ENCODE peak calls at places on chromosomes 2 and 18, in ten cellular contexts. One of them, this sample, is unnamed.

GRCh38 chr18:8051388-8051787 is 484.3 kb downstream of the PTPRM start:
- DNase-seq in GM04503: no peak
- DNase-seq in HEK293T: no peak
- DNase-seq in suprapubic skin: no peak
- DNase-seq in T-cell: no peak
- DNase-seq in activated CD4-positive, alpha-beta T cell treated with anti-CD3 and anti-CD28 coated beads, Interleukin-2, amount 50 U/mL, for 1 hour: no peak
- DNase-seq in naive thymus-derived CD4-positive, alpha-beta T cell: no peak
- DNase-seq in H9: no peak
- DNase-seq in cardiac fibroblast: peak; percentile 63
- DNase-seq in endothelial cell: no peak
- DNase-seq in this sample: no peak

GRCh38 chr2:174612960-174613359 is 15.4 kb upstream of the WIPF1 start:
- DNase-seq in GM04503: no peak
- DNase-seq in HEK293T: no peak
- DNase-seq in suprapubic skin: no peak
- DNase-seq in T-cell: no peak
- DNase-seq in activated CD4-positive, alpha-beta T cell treated with anti-CD3 and anti-CD28 coated beads, Interleukin-2, amount 50 U/mL, for 1 hour: no peak
- DNase-seq in naive thymus-derived CD4-positive, alpha-beta T cell: no peak
- DNase-seq in H9: no peak
- DNase-seq in cardiac fibroblast: no peak
- DNase-seq in endothelial cell: no peak
- DNase-seq in this sample: no peak

GRCh38 chr2:217045725-217046475 is 186.0 kb upstream of the TNP1 start:
- DNase-seq in GM04503: no peak
- DNase-seq in HEK293T: no peak
- DNase-seq in suprapubic skin: no peak
- DNase-seq in T-cell: no peak
- DNase-seq in activated CD4-positive, alpha-beta T cell treated with anti-CD3 and anti-CD28 coated beads, Interleukin-2, amount 50 U/mL, for 1 hour: no peak
- DNase-seq in naive thymus-derived CD4-positive, alpha-beta T cell: no peak
- DNase-seq in H9: no peak
- DNase-seq in cardiac fibroblast: peak; percentile 21
- DNase-seq in endothelial cell: no peak
- DNase-seq in this sample: no peak

GRCh38 chr2:20625920-20626697 is 24.8 kb downstream of the HS1BP3 start:
- DNase-seq in GM04503: no peak
- DNase-seq in HEK293T: no peak
- DNase-seq in suprapubic skin: peak; percentile 54
- DNase-seq in T-cell: no peak
- DNase-seq in activated CD4-positive, alpha-beta T cell treated with anti-CD3 and anti-CD28 coated beads, Interleukin-2, amount 50 U/mL, for 1 hour: no peak
- DNase-seq in naive thymus-derived CD4-positive, alpha-beta T cell: no peak
- DNase-seq in H9: no peak
- DNase-seq in cardiac fibroblast: no peak
- DNase-seq in endothelial cell: no peak
- DNase-seq in this sample: peak; percentile 33

GRCh38 chr2:19746611-19747309 is 155.0 kb downstream of the TTC32 start:
- DNase-seq in GM04503: no peak
- DNase-seq in HEK293T: peak; percentile 68
- DNase-seq in suprapubic skin: no peak
- DNase-seq in T-cell: no peak
- DNase-seq in activated CD4-positive, alpha-beta T cell treated with anti-CD3 and anti-CD28 coated beads, Interleukin-2, amount 50 U/mL, for 1 hour: peak; percentile 1
- DNase-seq in naive thymus-derived CD4-positive, alpha-beta T cell: no peak
- DNase-seq in H9: peak; percentile 78
- DNase-seq in cardiac fibroblast: peak; percentile 39
- DNase-seq in endothelial cell: peak; percentile 80
- DNase-seq in this sample: peak; percentile 42

GRCh38 chr2:178513876-178514275 is 33.6 kb downstream of the PLEKHA3 start:
- DNase-seq in GM04503: no peak
- DNase-seq in HEK293T: no peak
- DNase-seq in suprapubic skin: no peak
- DNase-seq in T-cell: no peak
- DNase-seq in activated CD4-positive, alpha-beta T cell treated with anti-CD3 and anti-CD28 coated beads, Interleukin-2, amount 50 U/mL, for 1 hour: no peak
- DNase-seq in naive thymus-derived CD4-positive, alpha-beta T cell: no peak
- DNase-seq in H9: no peak
- DNase-seq in cardiac fibroblast: peak; percentile 4
- DNase-seq in endothelial cell: no peak
- DNase-seq in this sample: no peak

GRCh38 chr2:132811148-132811915 is 141.3 kb upstream of the LYPD1 start:
- DNase-seq in GM04503: no peak
- DNase-seq in HEK293T: no peak
- DNase-seq in suprapubic skin: no peak
- DNase-seq in T-cell: no peak
- DNase-seq in activated CD4-positive, alpha-beta T cell treated with anti-CD3 and anti-CD28 coated beads, Interleukin-2, amount 50 U/mL, for 1 hour: no peak
- DNase-seq in naive thymus-derived CD4-positive, alpha-beta T cell: no peak
- DNase-seq in H9: no peak
- DNase-seq in cardiac fibroblast: no peak
- DNase-seq in endothelial cell: no peak
- DNase-seq in this sample: no peak

GRCh38 chr2:123769001-123769400 is 256.1 kb upstream of the CNTNAP5 start:
- DNase-seq in GM04503: no peak
- DNase-seq in HEK293T: no peak
- DNase-seq in suprapubic skin: no peak
- DNase-seq in T-cell: no peak
- DNase-seq in activated CD4-positive, alpha-beta T cell treated with anti-CD3 and anti-CD28 coated beads, Interleukin-2, amount 50 U/mL, for 1 hour: no peak
- DNase-seq in naive thymus-derived CD4-positive, alpha-beta T cell: no peak
- DNase-seq in H9: no peak
- DNase-seq in cardiac fibroblast: no peak
- DNase-seq in endothelial cell: no peak
- DNase-seq in this sample: no peak

GRCh38 chr2:168633200-168633599 is 169.2 kb upstream of the NOSTRIN start:
- DNase-seq in GM04503: no peak
- DNase-seq in HEK293T: no peak
- DNase-seq in suprapubic skin: no peak
- DNase-seq in T-cell: no peak
- DNase-seq in activated CD4-positive, alpha-beta T cell treated with anti-CD3 and anti-CD28 coated beads, Interleukin-2, amount 50 U/mL, for 1 hour: no peak
- DNase-seq in naive thymus-derived CD4-positive, alpha-beta T cell: no peak
- DNase-seq in H9: no peak
- DNase-seq in cardiac fibroblast: peak; percentile 66
- DNase-seq in endothelial cell: no peak
- DNase-seq in this sample: no peak

GRCh38 chr2:54604771-54605350 is 118.6 kb upstream of the EML6 start:
- DNase-seq in GM04503: no peak
- DNase-seq in HEK293T: no peak
- DNase-seq in suprapubic skin: no peak
- DNase-seq in T-cell: no peak
- DNase-seq in activated CD4-positive, alpha-beta T cell treated with anti-CD3 and anti-CD28 coated beads, Interleukin-2, amount 50 U/mL, for 1 hour: no peak
- DNase-seq in naive thymus-derived CD4-positive, alpha-beta T cell: no peak
- DNase-seq in H9: no peak
- DNase-seq in cardiac fibroblast: no peak
- DNase-seq in endothelial cell: peak; percentile 59
- DNase-seq in this sample: no peak